ENCODE peak calls at places on chromosome 10, in five cellular contexts. One of them, this sample, is unnamed.

GRCh38 chr10:126561499-126562208 is 108.8 kb downstream of the C10orf90 start:
- DNase-seq in IMR-90: no peak
- DNase-seq in HepG2: no peak
- DNase-seq in K562: no peak
- DNase-seq in SK-N-SH: no peak
- DNase-seq in this sample: no peak

GRCh38 chr10:97056003-97056630 is 129.6 kb downstream of the SLIT1 start:
- DNase-seq in K562: no peak
- DNase-seq in IMR-90: no peak
- DNase-seq in SK-N-SH: no peak
- DNase-seq in HepG2: no peak
- DNase-seq in this sample: no peak

GRCh38 chr10:76324283-76324682 is 892.9 kb downstream of the LRMDA start:
- DNase-seq in K562: no peak
- DNase-seq in SK-N-SH: no peak
- DNase-seq in IMR-90: no peak
- DNase-seq in HepG2: no peak
- DNase-seq in this sample: no peak

GRCh38 chr10:119139464-119140067 is 25.9 kb downstream of the SFXN4 start:
- DNase-seq in HepG2: peak
- DNase-seq in K562: peak
- DNase-seq in SK-N-SH: peak
- DNase-seq in IMR-90: peak
- DNase-seq in this sample: no peak

GRCh38 chr10:92091965-92092364 is 168.4 kb downstream of the BTAF1 start:
- DNase-seq in IMR-90: no peak
- DNase-seq in SK-N-SH: no peak
- DNase-seq in HepG2: no peak
- DNase-seq in K562: no peak
- DNase-seq in this sample: no peak

GRCh38 chr10:50927522-50928189 is 42.2 kb upstream of the A1CF start:
- DNase-seq in HepG2: no peak
- DNase-seq in K562: no peak
- DNase-seq in SK-N-SH: no peak
- DNase-seq in IMR-90: no peak
- DNase-seq in this sample: no peak

GRCh38 chr10:120688928-120689327 is 162.2 kb upstream of the WDR11 start:
- DNase-seq in HepG2: no peak
- DNase-seq in K562: no peak
- DNase-seq in IMR-90: no peak
- DNase-seq in SK-N-SH: no peak
- DNase-seq in this sample: no peak

GRCh38 chr10:95289003-95289920 is 1.5 kb downstream of the PDLIM1 start:
- DNase-seq in IMR-90: no peak
- DNase-seq in HepG2: no peak
- DNase-seq in K562: peak
- DNase-seq in SK-N-SH: no peak
- DNase-seq in this sample: no peak

GRCh38 chr10:14184841-14185500 is 145.8 kb downstream of the FRMD4A start:
- DNase-seq in K562: peak
- DNase-seq in HepG2: peak
- DNase-seq in SK-N-SH: no peak
- DNase-seq in IMR-90: peak
- DNase-seq in this sample: peak

GRCh38 chr10:13834581-13835286 is 248.0 kb downstream of the PRPF18 start:
- DNase-seq in SK-N-SH: peak
- DNase-seq in K562: no peak
- DNase-seq in HepG2: no peak
- DNase-seq in IMR-90: peak
- DNase-seq in this sample: no peak

GRCh38 chr10:101525848-101526247 is 62.2 kb downstream of the POLL start:
- DNase-seq in K562: no peak
- DNase-seq in IMR-90: no peak
- DNase-seq in SK-N-SH: no peak
- DNase-seq in HepG2: no peak
- DNase-seq in this sample: no peak

GRCh38 chr10:124306922-124307371 is 111.8 kb downstream of the OAT start:
- DNase-seq in IMR-90: no peak
- DNase-seq in HepG2: no peak
- DNase-seq in SK-N-SH: no peak
- DNase-seq in K562: no peak
- DNase-seq in this sample: no peak

GRCh38 chr10:81127931-81128330 is 590.2 kb downstream of the SH2D4B start:
- DNase-seq in HepG2: no peak
- DNase-seq in SK-N-SH: no peak
- DNase-seq in K562: no peak
- DNase-seq in IMR-90: no peak
- DNase-seq in this sample: no peak

GRCh38 chr10:68871731-68872342 is 29.3 kb upstream of the DDX50 start:
- DNase-seq in K562: no peak
- DNase-seq in HepG2: peak
- DNase-seq in IMR-90: peak
- DNase-seq in SK-N-SH: peak
- DNase-seq in this sample: no peak

GRCh38 chr10:127405221-127405620 is 143.9 kb upstream of the NPS start:
- DNase-seq in SK-N-SH: no peak
- DNase-seq in K562: no peak
- DNase-seq in IMR-90: peak
- DNase-seq in HepG2: no peak
- DNase-seq in this sample: no peak

GRCh38 chr10:32149257-32149955 is 93.2 kb upstream of the KIF5B start:
- DNase-seq in IMR-90: peak
- DNase-seq in HepG2: no peak
- DNase-seq in SK-N-SH: no peak
- DNase-seq in K562: peak
- DNase-seq in this sample: peak

GRCh38 chr10:58773942-58774341 is 261.3 kb downstream of the BICC1 start:
- DNase-seq in SK-N-SH: no peak
- DNase-seq in IMR-90: no peak
- DNase-seq in HepG2: no peak
- DNase-seq in K562: no peak
- DNase-seq in this sample: no peak

GRCh38 chr10:5776881-5777197 is 36.4 kb downstream of the GDI2 start:
- DNase-seq in K562: no peak
- DNase-seq in HepG2: no peak
- DNase-seq in IMR-90: peak
- DNase-seq in SK-N-SH: no peak
- DNase-seq in this sample: no peak

GRCh38 chr10:59805043-59805442 is 51.8 kb upstream of the MRLN start:
- DNase-seq in HepG2: peak
- DNase-seq in K562: peak
- DNase-seq in IMR-90: peak
- DNase-seq in SK-N-SH: peak
- DNase-seq in this sample: no peak

GRCh38 chr10:29329420-29329819 is 40.5 kb downstream of the LYZL1 start:
- DNase-seq in IMR-90: peak
- DNase-seq in K562: no peak
- DNase-seq in SK-N-SH: no peak
- DNase-seq in HepG2: peak
- DNase-seq in this sample: no peak

GRCh38 chr10:17669185-17669872 is 25.4 kb downstream of the STAM start:
- DNase-seq in IMR-90: no peak
- DNase-seq in SK-N-SH: no peak
- DNase-seq in HepG2: no peak
- DNase-seq in K562: no peak
- DNase-seq in this sample: peak

GRCh38 chr10:78424721-78425120 is 391.1 kb downstream of the RPS24 start:
- DNase-seq in K562: no peak
- DNase-seq in SK-N-SH: no peak
- DNase-seq in HepG2: peak
- DNase-seq in IMR-90: no peak
- DNase-seq in this sample: no peak

GRCh38 chr10:13222151-13222550 is 12.0 kb downstream of the UCMA start:
- DNase-seq in K562: no peak
- DNase-seq in IMR-90: no peak
- DNase-seq in SK-N-SH: no peak
- DNase-seq in HepG2: no peak
- DNase-seq in this sample: no peak

GRCh38 chr10:47033081-47033480 is 121.9 kb downstream of the PTPN20 start:
- DNase-seq in SK-N-SH: no peak
- DNase-seq in K562: no peak
- DNase-seq in HepG2: no peak
- DNase-seq in IMR-90: no peak
- DNase-seq in this sample: no peak

GRCh38 chr10:125057158-125058001 is 103.0 kb downstream of the CTBP2 start:
- DNase-seq in K562: peak
- DNase-seq in IMR-90: peak
- DNase-seq in HepG2: no peak
- DNase-seq in SK-N-SH: peak
- DNase-seq in this sample: no peak

GRCh38 chr10:51159841-51160240 is 85.6 kb downstream of the PRKG1 start:
- DNase-seq in SK-N-SH: no peak
- DNase-seq in K562: no peak
- DNase-seq in HepG2: no peak
- DNase-seq in IMR-90: peak
- DNase-seq in this sample: no peak

GRCh38 chr10:93599778-93600177 is 1.3 kb downstream of the RBP4 start:
- DNase-seq in SK-N-SH: no peak
- DNase-seq in K562: no peak
- DNase-seq in IMR-90: no peak
- DNase-seq in HepG2: no peak
- DNase-seq in this sample: no peak
- TF ChIP-seq MXI1 in SK-N-SH: no peak
- TF ChIP-seq MXI1 in K562: no peak
- TF ChIP-seq MXI1 in IMR-90: no peak
- TF ChIP-seq MXI1 in HepG2: no peak
- TF ChIP-seq MXI1 in this sample: no peak

GRCh38 chr10:71397340-71398212 is 856 bp downstream of the CDH23 start:
- DNase-seq in SK-N-SH: peak
- DNase-seq in K562: no peak
- DNase-seq in HepG2: no peak
- DNase-seq in IMR-90: no peak
- DNase-seq in this sample: no peak

GRCh38 chr10:71394926-71395562 is 1.7 kb upstream of the CDH23 start:
- DNase-seq in SK-N-SH: no peak
- DNase-seq in HepG2: no peak
- DNase-seq in K562: no peak
- DNase-seq in IMR-90: no peak
- DNase-seq in this sample: no peak

GRCh38 chr10:71396084-71396713 is 521 bp upstream of the CDH23 start:
- DNase-seq in K562: peak
- DNase-seq in HepG2: no peak
- DNase-seq in SK-N-SH: peak
- DNase-seq in IMR-90: no peak
- DNase-seq in this sample: no peak

GRCh38 chr10:71395621-71396020 is 1.1 kb upstream of the CDH23 start:
- DNase-seq in HepG2: no peak
- DNase-seq in IMR-90: no peak
- DNase-seq in SK-N-SH: peak
- DNase-seq in K562: no peak
- DNase-seq in this sample: no peak

GRCh38 chr10:71396714-71397339 is at the start of gene CDH23:
- DNase-seq in IMR-90: no peak
- DNase-seq in SK-N-SH: peak
- DNase-seq in K562: peak
- DNase-seq in HepG2: no peak
- DNase-seq in this sample: no peak
- TF ChIP-seq MXI1 in IMR-90: no peak
- TF ChIP-seq MXI1 in SK-N-SH: no peak
- TF ChIP-seq MXI1 in K562: no peak
- TF ChIP-seq MXI1 in HepG2: no peak
- TF ChIP-seq MXI1 in this sample: no peak

DNA sequence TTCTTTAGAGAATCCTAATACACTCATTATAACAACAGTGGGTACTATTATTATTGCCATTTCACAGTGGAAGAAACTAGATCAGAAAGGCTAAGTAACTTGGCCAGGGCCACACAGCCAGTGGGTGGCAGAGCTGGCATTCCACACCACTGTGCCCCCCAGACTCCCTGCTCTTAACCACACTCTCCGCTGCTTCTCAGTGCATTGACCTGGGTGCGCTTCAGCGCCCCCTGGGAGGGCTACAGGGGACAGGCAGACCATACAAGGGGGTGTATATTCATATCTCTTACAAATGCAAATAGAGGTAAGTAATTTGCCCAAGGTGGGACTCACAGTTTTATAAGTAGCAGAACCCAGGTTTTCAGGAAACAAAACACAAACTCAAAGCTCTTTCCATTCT is 77.0 kb upstream of the NMT2 start:
- DNase-seq in HepG2: peak
- DNase-seq in IMR-90: no peak
- DNase-seq in K562: peak
- DNase-seq in SK-N-SH: peak
- DNase-seq in this sample: no peak
- TF ChIP-seq MXI1 in HepG2: no peak
- TF ChIP-seq MXI1 in IMR-90: no peak
- TF ChIP-seq MXI1 in K562: no peak
- TF ChIP-seq MXI1 in SK-N-SH: no peak
- TF ChIP-seq MXI1 in this sample: no peak

GRCh38 chr10:1050145-1050544 is 1.2 kb upstream of the IDI1 start:
- DNase-seq in SK-N-SH: no peak
- DNase-seq in K562: peak
- DNase-seq in IMR-90: peak
- DNase-seq in HepG2: peak
- DNase-seq in this sample: no peak

GRCh38 chr10:1048349-1048731 is 579 bp downstream of the IDI1 start:
- DNase-seq in K562: no peak
- DNase-seq in SK-N-SH: peak
- DNase-seq in HepG2: peak
- DNase-seq in IMR-90: peak
- DNase-seq in this sample: no peak

GRCh38 chr10:1048732-1049424 is at the start of gene IDI1:
- DNase-seq in IMR-90: peak
- DNase-seq in K562: peak
- DNase-seq in SK-N-SH: peak
- DNase-seq in HepG2: peak
- DNase-seq in this sample: peak

GRCh38 chr10:1049425-1049958 is 573 bp upstream of the IDI1 start:
- DNase-seq in SK-N-SH: peak
- DNase-seq in IMR-90: no peak
- DNase-seq in HepG2: peak
- DNase-seq in K562: no peak
- DNase-seq in this sample: no peak

GRCh38 chr10:1050555-1050954 is 1.6 kb upstream of the IDI1 start:
- DNase-seq in K562: no peak
- DNase-seq in IMR-90: no peak
- DNase-seq in HepG2: peak
- DNase-seq in SK-N-SH: no peak
- DNase-seq in this sample: no peak
- TF ChIP-seq MXI1 in K562: no peak
- TF ChIP-seq MXI1 in IMR-90: no peak
- TF ChIP-seq MXI1 in HepG2: peak
- TF ChIP-seq MXI1 in SK-N-SH: no peak
- TF ChIP-seq MXI1 in this sample: peak

GRCh38 chr10:102914781-102915180 is 3.3 kb upstream of the CNNM2 start:
- DNase-seq in SK-N-SH: no peak
- DNase-seq in IMR-90: no peak
- DNase-seq in K562: no peak
- DNase-seq in HepG2: no peak
- DNase-seq in this sample: no peak
- TF ChIP-seq MXI1 in SK-N-SH: no peak
- TF ChIP-seq MXI1 in IMR-90: no peak
- TF ChIP-seq MXI1 in K562: no peak
- TF ChIP-seq MXI1 in HepG2: no peak
- TF ChIP-seq MXI1 in this sample: no peak

This sample was measured in GM12878.